ENCODE peak calls at places on chromosomes 16 and 17, in ten cellular contexts. X is IMR-90; U is esophagus squamous epithelium; C is Karpas-422; V is colonic mucosa; H is ascending aorta; F is Peyer's patch; Y is right cardiac atrium; G is naive thymus-derived CD4-positive, alpha-beta T cell; S is tibial nerve. T is an unnamed sample.

GRCh38 chr16:90046122-90046970 is 27.1 kb upstream of the DBNDD1 start:
- DNase-seq in U (no peak), Y (no peak), C (no peak), S (no peak), G (no peak), H (no peak), F (no peak), V (no peak), X (no peak), T (no peak)

GRCh38 chr16:11078812-11079459 is 134.6 kb downstream of the CLEC16A start:
- DNase-seq in X (peak), F (no peak), C (no peak), H (no peak), Y (no peak), S (no peak), V (peak), G (no peak), U (no peak), T (no peak)

GRCh38 chr17:2595200-2595599 is 1.7 kb downstream of the PAFAH1B1 start:
- DNase-seq in H (no peak), F (no peak), V (no peak), G (no peak), S (no peak), X (no peak), C (no peak), U (no peak), Y (no peak), T (no peak)

GRCh38 chr16:84212154-84212553 is 21.2 kb downstream of the ADAD2 start:
- DNase-seq in U (no peak), S (no peak), H (no peak), F (no peak), X (no peak), G (no peak), V (no peak), C (no peak), Y (no peak), T (no peak)

GRCh38 chr17:65953316-65954147 is 238.4 kb downstream of the CEP112 start:
- DNase-seq in V (no peak), G (no peak), X (no peak), Y (no peak), C (no peak), S (no peak), U (no peak), H (no peak), F (no peak), T (no peak)

GRCh38 chr16:66188786-66189725 is 177.4 kb upstream of the CDH5 start:
- DNase-seq in U (no peak), X (peak), G (no peak), H (no peak), C (peak), Y (peak), V (peak), S (peak), F (no peak), T (no peak)

GRCh38 chr16:87628940-87629339 is 26.6 kb downstream of the JPH3 start:
- DNase-seq in V (no peak), H (no peak), X (peak), C (peak), F (no peak), U (no peak), G (no peak), S (no peak), Y (peak), T (no peak)

GRCh38 chr16:18804540-18804939 is 3.2 kb upstream of the ARL6IP1 start:
- DNase-seq in Y (no peak), C (no peak), G (no peak), U (no peak), F (no peak), S (no peak), V (no peak), X (no peak), H (no peak), T (no peak)

GRCh38 chr17:30961213-30962188 is 9.3 kb upstream of the RNF135 start:
- DNase-seq in Y (no peak), X (peak), F (no peak), S (no peak), G (no peak), H (peak), U (no peak), V (no peak), C (no peak), T (no peak)

GRCh38 chr17:77391668-77392375 is 251.1 kb downstream of the SEC14L1 start:
- DNase-seq in G (peak), U (no peak), S (peak), C (no peak), X (peak), F (no peak), V (peak), Y (peak), H (peak), T (no peak)

GRCh38 chr17:17019430-17019762 is 22.9 kb upstream of the MPRIP start:
- DNase-seq in G (no peak), U (no peak), X (no peak), C (no peak), S (no peak), F (peak), H (no peak), Y (no peak), V (no peak), T (no peak)

DNA sequence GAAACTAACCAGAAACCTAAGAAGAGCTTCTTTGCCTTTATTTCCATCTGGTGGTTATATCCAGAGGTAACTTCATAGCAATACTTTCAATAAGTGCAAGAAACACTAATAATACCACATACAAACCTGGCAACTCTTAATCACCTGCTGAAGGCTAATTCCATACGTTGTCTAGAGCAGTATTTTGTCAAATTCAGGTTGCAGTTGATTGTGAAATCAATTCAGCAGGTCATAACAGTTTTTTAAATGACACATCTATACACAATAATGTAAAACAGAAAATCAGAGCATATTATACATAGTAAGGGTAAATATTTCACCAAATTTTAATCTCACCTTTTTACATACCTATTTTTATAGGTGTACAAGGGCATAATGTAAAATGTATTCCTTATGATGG is 42.0 kb downstream of the CFDP1 start:
- DNase-seq in F (no peak), S (no peak), V (no peak), Y (no peak), G (no peak), U (no peak), C (no peak), X (no peak), H (no peak), T (no peak)
- H3K27ac ChIP-seq in F (no peak), S (no peak), V (no peak), Y (no peak), G (no peak), U (no peak), C (no peak), X (no peak), H (peak), T (no peak)

GRCh38 chr17:83081561-83082201 is 2.3 kb downstream of the METRNL start:
- DNase-seq in S (no peak), Y (peak), X (peak), H (peak), C (no peak), F (peak), V (peak), G (no peak), U (no peak), T (no peak)
- H3K27ac ChIP-seq in S (peak), Y (peak), X (peak), H (peak), C (no peak), F (peak), V (peak), G (no peak), U (peak), T (no peak)

DNA sequence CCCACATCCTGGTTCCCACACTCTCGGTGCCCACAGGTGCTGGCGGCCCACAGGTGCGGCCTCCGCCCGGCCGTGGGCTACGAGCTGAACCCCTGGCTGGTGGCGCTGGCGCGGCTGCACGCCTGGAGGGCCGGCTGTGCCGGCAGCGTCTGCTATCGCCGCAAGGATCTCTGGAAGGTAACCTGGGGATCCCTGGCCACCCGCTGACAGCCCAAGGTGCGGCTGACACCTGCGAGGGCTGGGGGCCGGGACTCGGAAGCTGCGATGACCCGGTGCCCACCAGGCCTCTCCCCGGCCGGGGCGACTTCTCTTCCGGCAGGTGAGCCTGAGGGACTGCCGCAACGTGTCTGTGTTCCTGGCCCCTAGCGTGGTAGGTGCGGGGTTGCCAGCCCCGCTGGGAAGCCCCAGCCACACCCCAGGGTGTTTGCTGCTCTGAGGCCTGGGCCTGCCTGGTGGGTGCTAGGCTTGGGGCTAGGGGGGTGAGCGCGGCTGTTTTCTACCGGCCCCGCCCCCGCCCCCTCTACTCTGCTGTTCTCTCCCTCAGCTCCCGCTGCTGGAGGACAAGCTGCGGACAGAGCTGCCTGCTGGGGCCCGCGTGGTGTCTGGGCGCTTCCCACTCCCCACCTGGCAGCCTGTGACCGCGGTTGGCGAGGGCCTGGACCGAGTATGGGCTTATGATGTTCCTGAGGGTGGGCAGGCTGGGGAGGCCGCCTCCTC is 977 bp downstream of the ANTKMT start:
- DNase-seq in Y (peak), X (no peak), F (no peak), V (no peak), G (no peak), U (no peak), H (no peak), S (no peak), C (peak), T (no peak)
- H3K27ac ChIP-seq in Y (no peak), X (no peak), F (peak), V (peak), G (peak), U (peak), H (no peak), S (peak), C (no peak), T (peak)

GRCh38 chr17:44547625-44548297 is 9.5 kb upstream of the FZD2 start:
- DNase-seq in S (no peak), Y (no peak), G (no peak), H (no peak), F (no peak), U (no peak), C (no peak), V (no peak), X (no peak), T (no peak)

GRCh38 chr17:44548714-44549230 is 8.5 kb upstream of the FZD2 start:
- DNase-seq in H (no peak), V (no peak), U (no peak), G (no peak), X (no peak), F (no peak), Y (no peak), S (no peak), C (no peak), T (no peak)

GRCh38 chr17:44549736-44550135 is 7.5 kb upstream of the FZD2 start:
- DNase-seq in V (no peak), G (no peak), H (no peak), U (no peak), F (no peak), Y (no peak), S (no peak), X (no peak), C (no peak), T (no peak)

GRCh38 chr17:44543905-44544523 is 13.3 kb upstream of the FZD2 start:
- DNase-seq in H (no peak), G (no peak), X (no peak), S (no peak), F (no peak), V (no peak), Y (no peak), U (no peak), C (no peak), T (no peak)

DNA sequence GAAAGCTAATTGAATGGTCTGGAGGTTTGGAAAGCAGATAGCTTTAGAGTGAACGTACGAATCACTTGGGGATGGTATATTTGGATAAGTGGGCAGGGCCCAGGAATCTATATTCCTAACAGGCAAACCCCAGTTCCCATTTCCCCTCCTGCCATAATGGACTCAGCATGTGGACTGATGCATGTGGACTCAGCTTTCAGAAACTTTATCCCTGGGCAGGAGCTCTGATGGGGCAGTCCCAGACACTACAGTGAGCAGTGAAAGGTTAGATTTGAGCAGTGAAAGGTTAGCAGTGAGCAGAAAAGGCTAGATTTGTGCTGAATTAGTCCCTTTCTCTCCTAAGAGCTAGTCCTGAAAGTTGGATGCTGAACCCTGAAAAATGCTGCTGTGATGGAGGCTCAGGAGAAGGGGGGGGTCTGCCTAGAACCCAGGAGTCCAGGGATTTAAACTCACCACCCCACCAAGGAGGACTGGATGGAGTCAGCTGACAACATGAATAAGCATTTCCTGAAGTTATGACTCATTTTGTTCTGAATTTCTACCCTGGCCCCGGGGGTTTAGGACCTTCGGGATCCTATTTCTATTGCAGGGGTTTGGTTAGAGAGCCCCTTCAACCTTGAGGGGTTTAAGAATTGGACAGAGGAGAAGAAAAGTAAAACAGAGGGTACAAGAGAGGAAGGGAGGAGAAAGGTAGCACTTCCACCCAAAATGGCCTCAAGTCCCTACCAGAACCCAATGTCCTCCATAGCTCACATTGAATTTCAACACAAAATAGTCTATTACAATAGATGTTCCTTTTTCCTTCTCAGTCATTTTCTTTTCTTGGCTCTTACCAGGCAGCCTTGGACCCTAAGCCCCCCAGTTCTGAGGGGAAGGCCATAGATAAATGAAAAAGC is 10.3 kb upstream of the FZD2 start:
- DNase-seq in Y (no peak), F (no peak), X (peak), S (no peak), C (no peak), G (no peak), H (no peak), V (no peak), U (no peak), T (no peak)
- H3K27ac ChIP-seq in Y (no peak), F (peak), X (peak), S (peak), C (no peak), G (no peak), H (no peak), V (peak), U (no peak), T (no peak)

DNA sequence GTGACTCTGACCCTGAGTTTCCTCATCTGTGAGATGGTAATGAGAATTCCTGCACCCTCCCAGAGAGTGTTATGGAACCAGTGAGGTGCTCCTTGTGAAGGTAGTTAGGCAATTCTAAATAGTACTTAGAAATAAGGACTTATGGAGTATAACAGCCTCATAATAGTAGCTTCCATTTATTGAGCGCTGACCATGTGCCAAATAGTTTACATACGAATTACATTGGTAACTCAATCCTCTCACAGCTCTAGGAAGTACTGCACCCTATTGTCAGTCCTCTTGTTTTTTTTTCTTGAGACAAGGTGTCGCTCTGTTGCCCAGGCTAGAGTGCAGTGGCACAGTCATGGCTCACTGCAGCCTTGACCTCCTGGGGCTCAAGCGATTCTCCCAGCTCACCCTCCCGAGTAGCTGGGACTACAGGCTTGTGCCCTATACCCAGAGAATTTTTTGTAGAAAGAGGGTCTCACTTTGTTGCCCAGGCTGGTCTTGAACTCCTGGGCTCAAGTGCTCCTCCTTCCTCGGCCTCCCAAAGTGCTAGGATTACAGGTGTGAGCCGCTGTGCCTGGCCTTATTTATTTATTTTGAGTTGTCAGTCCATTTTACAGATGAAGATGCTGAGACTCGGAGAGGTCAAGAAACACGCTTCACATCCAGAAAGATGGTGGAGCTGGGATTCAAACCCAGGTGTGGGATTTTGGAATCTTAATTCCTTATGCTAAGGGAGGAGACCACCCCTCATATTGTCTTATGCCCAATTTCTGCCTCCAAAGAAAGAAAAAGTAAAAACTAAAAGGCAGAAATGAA is 2.9 kb downstream of the TNS4 start:
- DNase-seq in V (no peak), S (no peak), G (no peak), U (no peak), Y (peak), H (no peak), F (peak), X (no peak), C (no peak), T (no peak)
- H3K27ac ChIP-seq in V (peak), S (peak), G (no peak), U (peak), Y (no peak), H (peak), F (peak), X (peak), C (no peak), T (no peak)

GRCh38 chr17:50920891-50921595 is 54.9 kb upstream of the TOB1 start:
- DNase-seq in F (peak), Y (no peak), G (no peak), X (no peak), H (no peak), V (peak), U (no peak), S (no peak), C (no peak), T (no peak)
- H3K27ac ChIP-seq in F (peak), Y (peak), G (no peak), X (no peak), H (peak), V (peak), U (peak), S (peak), C (no peak), T (peak)

DNA sequence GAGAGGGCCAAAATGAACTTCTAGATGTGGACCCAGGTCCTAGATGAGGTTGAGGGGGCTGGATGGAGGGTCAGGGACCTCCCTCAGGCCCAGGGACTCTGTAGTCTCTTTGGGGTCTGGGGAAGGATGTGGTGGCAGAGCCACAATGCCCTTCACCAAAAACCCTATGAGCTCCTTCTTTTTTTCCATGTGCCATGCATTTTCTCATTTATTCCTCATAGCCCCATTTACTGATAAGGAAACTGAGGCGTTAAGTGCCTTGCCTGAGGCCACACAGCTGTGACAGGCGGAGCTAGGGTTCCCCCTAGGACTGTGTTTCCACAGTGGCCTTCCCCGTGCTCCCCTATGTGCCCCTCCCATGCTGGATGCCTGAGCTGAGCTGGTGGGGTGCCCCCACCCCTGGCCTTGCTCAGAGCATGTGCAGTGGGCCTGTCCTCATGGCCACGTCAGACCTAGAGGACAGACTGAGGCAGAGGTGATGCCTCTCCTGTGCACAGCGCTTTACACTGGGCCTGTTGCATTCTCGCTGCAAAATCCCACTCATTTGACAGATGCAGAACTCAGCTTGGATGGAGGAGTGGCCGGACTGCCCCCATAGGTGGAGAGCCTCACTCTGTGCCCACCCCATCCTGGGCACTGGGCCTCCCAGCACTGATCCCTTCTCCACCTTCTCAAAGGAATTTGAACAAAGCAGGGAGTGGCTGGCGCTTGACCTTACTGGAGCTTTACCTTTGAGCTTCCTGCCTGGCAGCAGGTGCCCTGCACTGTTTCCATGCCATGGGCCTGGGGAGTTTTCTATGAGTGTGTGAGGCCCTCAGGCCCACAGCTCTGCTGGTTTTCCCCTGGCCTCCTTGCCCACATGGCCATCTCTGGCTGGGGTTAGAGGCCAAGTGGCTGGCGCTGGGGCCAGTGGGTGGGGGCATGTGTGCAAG is 2.5 kb downstream of the MAP2K3 start:
- DNase-seq in F (peak), S (no peak), X (no peak), C (no peak), U (no peak), G (no peak), Y (no peak), H (no peak), V (peak), T (no peak)
- H3K27ac ChIP-seq in F (peak), S (peak), X (peak), C (peak), U (peak), G (peak), Y (peak), H (peak), V (peak), T (peak)

GRCh38 chr17:50115744-50116143 is 14.2 kb downstream of the SAMD14 start:
- DNase-seq in Y (peak), G (no peak), V (no peak), F (no peak), H (no peak), C (no peak), S (no peak), X (no peak), U (no peak), T (no peak)

GRCh38 chr17:50118076-50118827 is 11.7 kb downstream of the SAMD14 start:
- DNase-seq in H (no peak), X (no peak), G (no peak), S (no peak), V (no peak), C (no peak), F (no peak), Y (no peak), U (no peak), T (no peak)

GRCh38 chr17:50118828-50119218 is 11.1 kb downstream of the SAMD14 start:
- DNase-seq in G (no peak), C (no peak), H (no peak), S (no peak), X (no peak), V (no peak), U (no peak), F (no peak), Y (no peak), T (no peak)

GRCh38 chr17:50114849-50115357 is 15.1 kb downstream of the SAMD14 start:
- DNase-seq in U (no peak), Y (no peak), C (peak), H (no peak), G (peak), F (no peak), X (peak), V (peak), S (no peak), T (no peak)

GRCh38 chr17:50117202-50118040 is 12.5 kb downstream of the SAMD14 start:
- DNase-seq in F (peak), Y (peak), C (no peak), V (peak), H (peak), S (no peak), G (peak), X (peak), U (no peak), T (no peak)
- H3K27ac ChIP-seq in F (no peak), Y (no peak), C (no peak), V (no peak), H (no peak), S (no peak), G (no peak), X (no peak), U (no peak), T (peak)

T was measured in caudate nucleus.